ENCODE peak calls at places on chromosome 4, in ten cellular contexts. One of them, this sample, is unnamed.

GRCh38 chr4:125313497-125313896 is 1.3 kb upstream of the FAT4 start:
- DNase-seq in suprapubic skin: no peak
- DNase-seq in Ammon's horn: peak
- DNase-seq in pancreas: peak
- DNase-seq in H54: no peak
- DNase-seq in NCI-H2081: peak
- DNase-seq in NCI-H345: peak
- DNase-seq in islet precursor cell: peak
- DNase-seq in stimulated activated naive CD4-positive, alpha-beta T cell: no peak
- DNase-seq in anterior cingulate cortex: no peak
- DNase-seq in this sample: peak

GRCh38 chr4:7652451-7652871 is 217.7 kb upstream of the PSAPL1 start:
- DNase-seq in suprapubic skin: no peak
- DNase-seq in Ammon's horn: no peak
- DNase-seq in pancreas: no peak
- DNase-seq in H54: no peak
- DNase-seq in NCI-H2081: no peak
- DNase-seq in NCI-H345: no peak
- DNase-seq in islet precursor cell: no peak
- DNase-seq in stimulated activated naive CD4-positive, alpha-beta T cell: no peak
- DNase-seq in anterior cingulate cortex: no peak
- DNase-seq in this sample: no peak

GRCh38 chr4:41041541-41041940 is 172.8 kb downstream of the APBB2 start:
- DNase-seq in suprapubic skin: no peak
- DNase-seq in Ammon's horn: no peak
- DNase-seq in pancreas: no peak
- DNase-seq in H54: no peak
- DNase-seq in NCI-H2081: no peak
- DNase-seq in NCI-H345: no peak
- DNase-seq in islet precursor cell: no peak
- DNase-seq in stimulated activated naive CD4-positive, alpha-beta T cell: no peak
- DNase-seq in anterior cingulate cortex: no peak
- DNase-seq in this sample: no peak

GRCh38 chr4:115272185-115272584 is 158.8 kb upstream of the NDST4 start:
- DNase-seq in suprapubic skin: no peak
- DNase-seq in Ammon's horn: no peak
- DNase-seq in pancreas: no peak
- DNase-seq in H54: no peak
- DNase-seq in NCI-H2081: no peak
- DNase-seq in NCI-H345: no peak
- DNase-seq in islet precursor cell: no peak
- DNase-seq in stimulated activated naive CD4-positive, alpha-beta T cell: no peak
- DNase-seq in anterior cingulate cortex: no peak
- DNase-seq in this sample: no peak

GRCh38 chr4:82721819-82722423 is 76.7 kb downstream of the SCD5 start:
- DNase-seq in suprapubic skin: no peak
- DNase-seq in Ammon's horn: peak
- DNase-seq in pancreas: no peak
- DNase-seq in H54: no peak
- DNase-seq in NCI-H2081: peak
- DNase-seq in NCI-H345: no peak
- DNase-seq in islet precursor cell: no peak
- DNase-seq in stimulated activated naive CD4-positive, alpha-beta T cell: no peak
- DNase-seq in anterior cingulate cortex: peak
- DNase-seq in this sample: no peak

GRCh38 chr4:41358626-41359025 is 101.9 kb downstream of the UCHL1 start:
- DNase-seq in suprapubic skin: no peak
- DNase-seq in Ammon's horn: no peak
- DNase-seq in pancreas: no peak
- DNase-seq in H54: no peak
- DNase-seq in NCI-H2081: peak
- DNase-seq in NCI-H345: peak
- DNase-seq in islet precursor cell: no peak
- DNase-seq in stimulated activated naive CD4-positive, alpha-beta T cell: no peak
- DNase-seq in anterior cingulate cortex: no peak
- DNase-seq in this sample: peak

GRCh38 chr4:85696661-85697060 is 221.7 kb downstream of the ARHGAP24 start:
- DNase-seq in suprapubic skin: no peak
- DNase-seq in Ammon's horn: no peak
- DNase-seq in pancreas: no peak
- DNase-seq in H54: no peak
- DNase-seq in NCI-H2081: no peak
- DNase-seq in NCI-H345: no peak
- DNase-seq in islet precursor cell: no peak
- DNase-seq in stimulated activated naive CD4-positive, alpha-beta T cell: no peak
- DNase-seq in anterior cingulate cortex: no peak
- DNase-seq in this sample: no peak

GRCh38 chr4:14925471-14925870 is 76.8 kb upstream of the CPEB2 start:
- DNase-seq in suprapubic skin: no peak
- DNase-seq in Ammon's horn: no peak
- DNase-seq in pancreas: no peak
- DNase-seq in H54: no peak
- DNase-seq in NCI-H2081: no peak
- DNase-seq in NCI-H345: no peak
- DNase-seq in islet precursor cell: no peak
- DNase-seq in stimulated activated naive CD4-positive, alpha-beta T cell: no peak
- DNase-seq in anterior cingulate cortex: no peak
- DNase-seq in this sample: no peak

GRCh38 chr4:3898098-3898497 is 131.9 kb downstream of the ADRA2C start:
- DNase-seq in suprapubic skin: no peak
- DNase-seq in Ammon's horn: no peak
- DNase-seq in pancreas: no peak
- DNase-seq in H54: no peak
- DNase-seq in NCI-H2081: no peak
- DNase-seq in NCI-H345: no peak
- DNase-seq in islet precursor cell: no peak
- DNase-seq in stimulated activated naive CD4-positive, alpha-beta T cell: no peak
- DNase-seq in anterior cingulate cortex: no peak
- DNase-seq in this sample: no peak

GRCh38 chr4:139515531-139515958 is 40.5 kb downstream of the SETD7 start:
- DNase-seq in suprapubic skin: no peak
- DNase-seq in Ammon's horn: no peak
- DNase-seq in pancreas: no peak
- DNase-seq in H54: no peak
- DNase-seq in NCI-H2081: no peak
- DNase-seq in NCI-H345: no peak
- DNase-seq in islet precursor cell: no peak
- DNase-seq in stimulated activated naive CD4-positive, alpha-beta T cell: no peak
- DNase-seq in anterior cingulate cortex: no peak
- DNase-seq in this sample: no peak

GRCh38 chr4:8370835-8371234 is 69.7 kb downstream of the ACOX3 start:
- DNase-seq in suprapubic skin: no peak
- DNase-seq in Ammon's horn: no peak
- DNase-seq in pancreas: no peak
- DNase-seq in H54: no peak
- DNase-seq in NCI-H2081: no peak
- DNase-seq in NCI-H345: no peak
- DNase-seq in islet precursor cell: no peak
- DNase-seq in stimulated activated naive CD4-positive, alpha-beta T cell: no peak
- DNase-seq in anterior cingulate cortex: no peak
- DNase-seq in this sample: no peak

GRCh38 chr4:158929939-158930344 is 161.1 kb downstream of the FNIP2 start:
- DNase-seq in suprapubic skin: no peak
- DNase-seq in Ammon's horn: no peak
- DNase-seq in pancreas: no peak
- DNase-seq in H54: no peak
- DNase-seq in NCI-H2081: no peak
- DNase-seq in NCI-H345: no peak
- DNase-seq in islet precursor cell: no peak
- DNase-seq in stimulated activated naive CD4-positive, alpha-beta T cell: no peak
- DNase-seq in anterior cingulate cortex: no peak
- DNase-seq in this sample: no peak

GRCh38 chr4:148986951-148987350 is 544.7 kb upstream of the NR3C2 start:
- DNase-seq in suprapubic skin: no peak
- DNase-seq in Ammon's horn: no peak
- DNase-seq in pancreas: no peak
- DNase-seq in H54: no peak
- DNase-seq in NCI-H2081: no peak
- DNase-seq in NCI-H345: no peak
- DNase-seq in islet precursor cell: no peak
- DNase-seq in stimulated activated naive CD4-positive, alpha-beta T cell: no peak
- DNase-seq in anterior cingulate cortex: no peak
- DNase-seq in this sample: no peak

GRCh38 chr4:102758241-102758871 is 2.4 kb downstream of the MANBA start:
- DNase-seq in suprapubic skin: no peak
- DNase-seq in Ammon's horn: no peak
- DNase-seq in pancreas: no peak
- DNase-seq in H54: no peak
- DNase-seq in NCI-H2081: no peak
- DNase-seq in NCI-H345: no peak
- DNase-seq in islet precursor cell: no peak
- DNase-seq in stimulated activated naive CD4-positive, alpha-beta T cell: no peak
- DNase-seq in anterior cingulate cortex: no peak
- DNase-seq in this sample: no peak

GRCh38 chr4:94304365-94304971 is 38.2 kb downstream of the HPGDS start:
- DNase-seq in suprapubic skin: no peak
- DNase-seq in Ammon's horn: peak
- DNase-seq in pancreas: no peak
- DNase-seq in H54: no peak
- DNase-seq in NCI-H2081: peak
- DNase-seq in NCI-H345: no peak
- DNase-seq in islet precursor cell: no peak
- DNase-seq in stimulated activated naive CD4-positive, alpha-beta T cell: no peak
- DNase-seq in anterior cingulate cortex: no peak
- DNase-seq in this sample: peak

GRCh38 chr4:38131371-38132139 is 171.4 kb downstream of the PTTG2 start:
- DNase-seq in suprapubic skin: no peak
- DNase-seq in Ammon's horn: no peak
- DNase-seq in pancreas: no peak
- DNase-seq in H54: no peak
- DNase-seq in NCI-H2081: no peak
- DNase-seq in NCI-H345: no peak
- DNase-seq in islet precursor cell: peak
- DNase-seq in stimulated activated naive CD4-positive, alpha-beta T cell: peak
- DNase-seq in anterior cingulate cortex: no peak
- DNase-seq in this sample: no peak

GRCh38 chr4:139666735-139667266 is 1.2 kb downstream of the MGST2 start:
- DNase-seq in suprapubic skin: no peak
- DNase-seq in Ammon's horn: peak
- DNase-seq in pancreas: peak
- DNase-seq in H54: no peak
- DNase-seq in NCI-H2081: peak
- DNase-seq in NCI-H345: peak
- DNase-seq in islet precursor cell: peak
- DNase-seq in stimulated activated naive CD4-positive, alpha-beta T cell: no peak
- DNase-seq in anterior cingulate cortex: no peak
- DNase-seq in this sample: no peak

GRCh38 chr4:43241104-43241503 is 348.6 kb downstream of the GRXCR1 start:
- DNase-seq in suprapubic skin: no peak
- DNase-seq in Ammon's horn: no peak
- DNase-seq in pancreas: no peak
- DNase-seq in H54: no peak
- DNase-seq in NCI-H2081: no peak
- DNase-seq in NCI-H345: no peak
- DNase-seq in islet precursor cell: no peak
- DNase-seq in stimulated activated naive CD4-positive, alpha-beta T cell: no peak
- DNase-seq in anterior cingulate cortex: no peak
- DNase-seq in this sample: no peak

GRCh38 chr4:139669335-139669734 is 3.7 kb downstream of the MGST2 start:
- DNase-seq in suprapubic skin: no peak
- DNase-seq in Ammon's horn: no peak
- DNase-seq in pancreas: no peak
- DNase-seq in H54: no peak
- DNase-seq in NCI-H2081: no peak
- DNase-seq in NCI-H345: no peak
- DNase-seq in islet precursor cell: no peak
- DNase-seq in stimulated activated naive CD4-positive, alpha-beta T cell: no peak
- DNase-seq in anterior cingulate cortex: no peak
- DNase-seq in this sample: no peak

GRCh38 chr4:81061340-81061730 is 30.8 kb downstream of the BMP3 start:
- DNase-seq in suprapubic skin: no peak
- DNase-seq in Ammon's horn: no peak
- DNase-seq in pancreas: no peak
- DNase-seq in H54: no peak
- DNase-seq in NCI-H2081: no peak
- DNase-seq in NCI-H345: no peak
- DNase-seq in islet precursor cell: no peak
- DNase-seq in stimulated activated naive CD4-positive, alpha-beta T cell: no peak
- DNase-seq in anterior cingulate cortex: no peak
- DNase-seq in this sample: no peak

GRCh38 chr4:3393171-3393570 is 48.6 kb upstream of the HGFAC start:
- DNase-seq in suprapubic skin: no peak
- DNase-seq in Ammon's horn: no peak
- DNase-seq in pancreas: no peak
- DNase-seq in H54: no peak
- DNase-seq in NCI-H2081: no peak
- DNase-seq in NCI-H345: no peak
- DNase-seq in islet precursor cell: no peak
- DNase-seq in stimulated activated naive CD4-positive, alpha-beta T cell: no peak
- DNase-seq in anterior cingulate cortex: no peak
- DNase-seq in this sample: no peak

GRCh38 chr4:113173865-113174264 is 124.4 kb downstream of the ANK2 start:
- DNase-seq in suprapubic skin: no peak
- DNase-seq in Ammon's horn: no peak
- DNase-seq in pancreas: no peak
- DNase-seq in H54: no peak
- DNase-seq in NCI-H2081: no peak
- DNase-seq in NCI-H345: no peak
- DNase-seq in islet precursor cell: no peak
- DNase-seq in stimulated activated naive CD4-positive, alpha-beta T cell: no peak
- DNase-seq in anterior cingulate cortex: no peak
- DNase-seq in this sample: no peak

GRCh38 chr4:17189322-17189721 is 290.9 kb upstream of the LDB2 start:
- DNase-seq in suprapubic skin: no peak
- DNase-seq in Ammon's horn: no peak
- DNase-seq in pancreas: no peak
- DNase-seq in H54: no peak
- DNase-seq in NCI-H2081: no peak
- DNase-seq in NCI-H345: no peak
- DNase-seq in islet precursor cell: no peak
- DNase-seq in stimulated activated naive CD4-positive, alpha-beta T cell: no peak
- DNase-seq in anterior cingulate cortex: no peak
- DNase-seq in this sample: no peak

GRCh38 chr4:110049951-110050925 is 137.6 kb downstream of the EGF start:
- DNase-seq in suprapubic skin: no peak
- DNase-seq in Ammon's horn: peak
- DNase-seq in pancreas: peak
- DNase-seq in H54: no peak
- DNase-seq in NCI-H2081: peak
- DNase-seq in NCI-H345: peak
- DNase-seq in islet precursor cell: no peak
- DNase-seq in stimulated activated naive CD4-positive, alpha-beta T cell: peak
- DNase-seq in anterior cingulate cortex: peak
- DNase-seq in this sample: no peak

GRCh38 chr4:139735381-139736256 is 70.0 kb downstream of the MGST2 start:
- DNase-seq in suprapubic skin: no peak
- DNase-seq in Ammon's horn: peak
- DNase-seq in pancreas: no peak
- DNase-seq in H54: no peak
- DNase-seq in NCI-H2081: no peak
- DNase-seq in NCI-H345: no peak
- DNase-seq in islet precursor cell: peak
- DNase-seq in stimulated activated naive CD4-positive, alpha-beta T cell: no peak
- DNase-seq in anterior cingulate cortex: peak
- DNase-seq in this sample: no peak

GRCh38 chr4:139014391-139015268 is 951 bp upstream of the NOCT start:
- DNase-seq in suprapubic skin: no peak
- DNase-seq in Ammon's horn: peak
- DNase-seq in pancreas: no peak
- DNase-seq in H54: peak
- DNase-seq in NCI-H2081: no peak
- DNase-seq in NCI-H345: peak
- DNase-seq in islet precursor cell: peak
- DNase-seq in stimulated activated naive CD4-positive, alpha-beta T cell: no peak
- DNase-seq in anterior cingulate cortex: no peak
- DNase-seq in this sample: no peak

GRCh38 chr4:186037692-186038658 is 31.0 kb upstream of the TLR3 start:
- DNase-seq in suprapubic skin: no peak
- DNase-seq in Ammon's horn: peak
- DNase-seq in pancreas: peak
- DNase-seq in H54: peak
- DNase-seq in NCI-H2081: peak
- DNase-seq in NCI-H345: peak
- DNase-seq in islet precursor cell: peak
- DNase-seq in stimulated activated naive CD4-positive, alpha-beta T cell: no peak
- DNase-seq in anterior cingulate cortex: no peak
- DNase-seq in this sample: peak

GRCh38 chr4:3485011-3485881 is 22.1 kb downstream of the DOK7 start:
- DNase-seq in suprapubic skin: no peak
- DNase-seq in Ammon's horn: no peak
- DNase-seq in pancreas: no peak
- DNase-seq in H54: no peak
- DNase-seq in NCI-H2081: no peak
- DNase-seq in NCI-H345: no peak
- DNase-seq in islet precursor cell: no peak
- DNase-seq in stimulated activated naive CD4-positive, alpha-beta T cell: no peak
- DNase-seq in anterior cingulate cortex: no peak
- DNase-seq in this sample: no peak